ENCODE peak calls at places on chromosome 4, in five cellular contexts. H is A549, B is heart left ventricle, F is DND-41, O is ovary. E is an unnamed sample.

GRCh38 chr4:174144081-174144480 is 139.4 kb downstream of the FBXO8 start:
- DNase-seq in B (no peak), H (no peak), O (no peak), F (no peak), E (no peak)

GRCh38 chr4:65623509-65623908 is 46.8 kb downstream of the EPHA5 start:
- DNase-seq in F (no peak), B (no peak), O (no peak), H (no peak), E (no peak)

GRCh38 chr4:6956087-6956433 is 46.4 kb downstream of the TBC1D14 start:
- DNase-seq in O (no peak), H (no peak), F (no peak), B (no peak), E (no peak)

GRCh38 chr4:29151584-29151983 is 1568.6 kb upstream of the PCDH7 start:
- DNase-seq in O (no peak), F (no peak), B (no peak), H (no peak), E (no peak)

GRCh38 chr4:83535520-83535944 is 376 bp upstream of the GPAT3 start:
- DNase-seq in O (peak; percentile 72), B (peak; percentile 52), F (no peak), H (peak; percentile 42), E (no peak)

GRCh38 chr4:69322055-69322454 is 41.8 kb downstream of the UGT2B28 start:
- DNase-seq in H (no peak), B (no peak), F (no peak), O (no peak), E (no peak)

GRCh38 chr4:101122019-101122418 is 225.3 kb downstream of the PPP3CA start:
- DNase-seq in B (no peak), H (no peak), O (no peak), F (no peak), E (no peak)

GRCh38 chr4:76401654-76402053 is 19.3 kb downstream of the CCDC158 start:
- DNase-seq in H (no peak), B (no peak), O (no peak), F (no peak), E (no peak)

GRCh38 chr4:97786306-97786920 is 356.9 kb downstream of the STPG2 start:
- DNase-seq in H (no peak), O (no peak), F (no peak), B (no peak), E (no peak)

GRCh38 chr4:41432219-41432618 is 105.7 kb upstream of the LIMCH1 start:
- DNase-seq in B (no peak), H (no peak), F (no peak), O (no peak), E (no peak)

GRCh38 chr4:93384211-93384610 is 444.3 kb upstream of the ATOH1 start:
- DNase-seq in F (no peak), B (no peak), H (no peak), O (no peak), E (no peak)

GRCh38 chr4:149980125-149980682 is 98.0 kb upstream of the DCLK2 start:
- DNase-seq in H (no peak), B (no peak), O (no peak), F (no peak), E (no peak)

GRCh38 chr4:109996531-109996930 is 83.8 kb downstream of the EGF start:
- DNase-seq in B (no peak), O (no peak), F (no peak), H (no peak), E (no peak)

GRCh38 chr4:113457886-113458285 is 303.7 kb downstream of the CAMK2D start:
- DNase-seq in F (no peak), O (no peak), H (no peak), B (no peak), E (no peak)

GRCh38 chr4:176102414-176102813 is 36.8 kb downstream of the WDR17 start:
- DNase-seq in B (no peak), O (no peak), F (no peak), H (no peak), E (no peak)

GRCh38 chr4:14465498-14465897 is 536.8 kb upstream of the CPEB2 start:
- DNase-seq in H (no peak), F (no peak), O (no peak), B (peak; percentile 33), E (no peak)

GRCh38 chr4:162164881-162165528 is 1.2 kb upstream of the FSTL5 start:
- DNase-seq in H (no peak), F (no peak), O (no peak), B (no peak), E (no peak)

GRCh38 chr4:146275370-146275769 is 61.0 kb downstream of the REELD1 start:
- DNase-seq in F (no peak), O (no peak), B (no peak), H (no peak), E (no peak)

GRCh38 chr4:169286562-169287301 is 16.0 kb upstream of the SH3RF1 start:
- DNase-seq in F (no peak), H (no peak), O (no peak), B (no peak), E (no peak)

GRCh38 chr4:14529653-14530052 is 472.6 kb upstream of the CPEB2 start:
- DNase-seq in O (no peak), H (no peak), B (no peak), F (no peak), E (peak; percentile 37)

DNA sequence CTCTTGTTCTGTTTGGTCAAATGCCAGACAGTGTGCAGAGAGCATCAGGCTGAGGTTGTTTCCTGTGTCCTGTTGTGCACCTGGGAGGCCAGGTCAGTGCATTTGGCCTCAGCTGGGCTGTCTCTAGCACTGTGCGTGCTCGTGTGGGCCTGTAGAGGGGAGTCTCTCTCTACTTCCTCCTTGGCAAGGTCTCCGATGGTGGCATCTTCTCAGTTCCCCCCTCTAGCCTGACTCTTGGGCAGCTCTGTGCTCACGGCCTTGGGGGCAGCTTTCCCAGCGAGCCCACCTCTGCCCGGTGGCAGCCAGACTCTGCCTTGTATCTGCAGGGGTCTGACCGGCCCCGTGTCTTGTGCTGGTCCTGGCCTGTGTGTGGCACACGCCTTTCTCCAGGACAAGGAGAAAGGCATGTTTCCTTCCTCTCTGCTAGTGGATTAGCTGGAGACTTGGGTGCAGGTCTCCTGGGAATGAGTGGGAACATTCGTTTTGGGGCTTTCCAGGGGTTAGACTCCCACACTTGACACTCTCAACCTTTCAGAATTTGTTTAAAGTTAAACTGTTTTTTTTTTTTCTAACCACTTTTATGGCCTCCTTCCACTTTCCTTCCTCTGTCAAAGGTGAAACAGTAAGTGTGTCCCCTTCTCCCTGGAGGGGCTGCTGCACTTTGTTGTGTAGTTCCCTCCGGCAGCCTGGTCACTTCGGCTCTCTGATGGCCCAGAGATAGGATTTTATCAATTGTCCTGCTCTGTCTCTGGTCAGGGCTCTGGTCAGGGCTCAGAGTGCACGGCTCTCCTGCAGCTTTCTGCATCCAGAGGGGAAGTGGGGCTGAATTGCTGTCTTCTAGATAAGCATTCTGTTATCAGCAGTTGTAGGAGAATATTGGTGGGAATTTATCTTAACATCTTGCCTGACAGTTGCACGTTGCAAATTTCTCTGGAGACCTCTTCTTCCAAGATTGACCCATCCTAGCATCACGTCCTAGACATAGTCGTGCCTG is 62.5 kb downstream of the FAM193A start:
- DNase-seq in B (no peak), F (no peak), O (no peak), H (no peak), E (no peak)
- H3K27ac ChIP-seq in B (peak overlapping the region; percentile 70), F (peak overlapping the region; percentile 44), O (no peak overlapping the region), H (no peak overlapping the region), E (no peak overlapping the region)

GRCh38 chr4:140047781-140048180 is 106.2 kb downstream of the MAML3 start:
- DNase-seq in B (no peak), F (no peak), H (no peak), O (no peak), E (no peak)

GRCh38 chr4:140052050-140052449 is 101.9 kb downstream of the MAML3 start:
- DNase-seq in F (peak; percentile 37), O (peak; percentile 48), B (peak; percentile 44), H (no peak), E (no peak)

GRCh38 chr4:140049024-140049923 is 104.7 kb downstream of the MAML3 start:
- DNase-seq in H (peak; percentile 48), F (peak; percentile 88), B (peak; percentile 54), O (peak; percentile 68), E (peak; percentile 63)

GRCh38 chr4:140048419-140049022 is 105.5 kb downstream of the MAML3 start:
- DNase-seq in B (no peak), O (no peak), F (no peak), H (no peak), E (no peak)

DNA sequence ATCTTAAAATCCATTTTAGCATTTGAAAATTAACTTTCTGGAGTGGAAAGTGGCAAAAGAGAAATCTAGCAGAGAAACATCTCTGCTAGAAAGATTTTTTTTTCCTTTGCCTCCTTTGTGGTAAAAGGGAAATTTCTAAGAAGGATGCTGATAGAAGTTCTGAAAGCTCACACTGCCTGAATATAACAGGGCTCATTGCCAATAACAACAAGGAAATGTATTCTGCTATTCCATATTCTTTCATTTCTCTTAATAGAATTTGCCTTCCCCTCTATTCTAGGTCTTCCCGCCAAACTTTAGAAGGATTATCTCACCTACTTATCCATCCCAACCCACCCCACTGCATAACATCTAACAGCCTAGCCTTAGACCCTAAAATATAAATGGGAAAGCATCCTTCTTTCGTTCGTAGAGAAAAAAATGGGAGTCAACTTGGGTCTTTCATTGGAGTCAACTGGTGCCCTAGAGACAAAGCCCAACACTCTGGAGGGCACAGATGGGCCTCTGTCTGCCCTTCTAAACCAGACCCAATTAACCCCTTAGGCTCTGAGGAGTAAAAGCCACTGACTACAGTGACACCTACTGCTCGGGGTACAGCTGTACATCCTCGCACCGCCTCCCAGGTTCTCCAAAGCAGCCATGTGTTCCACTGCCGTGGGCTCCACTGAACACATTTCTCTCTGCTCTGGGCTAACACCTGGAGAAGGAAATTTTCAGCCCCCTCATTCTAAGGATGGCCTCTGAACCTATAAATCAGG is 103.9 kb downstream of the MAML3 start:
- DNase-seq in F (peak; percentile 64), B (no peak), H (peak; percentile 53), O (no peak), E (peak; percentile 48)
- H3K27ac ChIP-seq in F (peak overlapping the region; percentile 94), B (peak overlapping the region; percentile 28), H (peak overlapping the region; percentile 91), O (peak overlapping the region; percentile 85), E (no peak overlapping the region)

GRCh38 chr4:185317880-185318279 is 77.8 kb downstream of the LRP2BP start:
- DNase-seq in B (no peak), O (no peak), F (no peak), H (no peak), E (no peak)
- H3K27ac ChIP-seq in B (no peak overlapping the region), O (no peak overlapping the region), F (no peak overlapping the region), H (peak overlapping the region; percentile 78), E (no peak overlapping the region)

GRCh38 chr4:139509727-139510410 is 46.1 kb downstream of the SETD7 start:
- DNase-seq in O (no peak), H (no peak), B (no peak), F (no peak), E (peak; percentile 22)

GRCh38 chr4:139514382-139515059 is 41.5 kb downstream of the SETD7 start:
- DNase-seq in O (no peak), F (no peak), H (no peak), B (no peak), E (no peak)

GRCh38 chr4:139511320-139511719 is 44.7 kb downstream of the SETD7 start:
- DNase-seq in B (no peak), H (no peak), O (no peak), F (no peak), E (no peak)

GRCh38 chr4:139515531-139515958 is 40.5 kb downstream of the SETD7 start:
- DNase-seq in B (no peak), F (no peak), H (no peak), O (no peak), E (no peak)
- H3K27ac ChIP-seq in B (peak overlapping the region; percentile 31), F (no peak overlapping the region), H (no peak overlapping the region), O (no peak overlapping the region), E (no peak overlapping the region)

GRCh38 chr4:74059161-74059829 is 20.8 kb upstream of the CXCL3 start:
- DNase-seq in H (no peak), O (no peak), B (no peak), F (no peak), E (no peak)
- H3K27ac ChIP-seq in H (peak overlapping the region; percentile 62), O (no peak overlapping the region), B (no peak overlapping the region), F (no peak overlapping the region), E (no peak overlapping the region)

GRCh38 chr4:157005193-157005592 is 33.6 kb upstream of the PDGFC start:
- DNase-seq in H (no peak), F (no peak), O (no peak), B (no peak), E (no peak)
- H3K27ac ChIP-seq in H (peak overlapping the region; percentile 24), F (no peak overlapping the region), O (no peak overlapping the region), B (no peak overlapping the region), E (no peak overlapping the region)

E was measured in iPS DF 6.9.